ENCODE peak calls at places on chromosome 22, in nine cellular contexts. I is cardiac muscle cell, A is neural crest cell, O is heart left ventricle, H is mammary epithelial cell, N is Calu3, U is psoas muscle, B is left ventricle myocardium inferior, Z is A549. W is an unnamed sample.

GRCh38 chr22:23683545-23683944 is 7.3 kb upstream of the RGL4 start:
- DNase-seq in I (no peak), A (no peak), O (no peak), H (no peak), N (no peak), U (no peak), B (no peak), Z (no peak), W (no peak)

GRCh38 chr22:19874307-19875060 is 19.8 kb upstream of the GNB1L start:
- DNase-seq in I (no peak), A (no peak), O (peak), H (peak), N (no peak), U (peak), B (peak), Z (no peak), W (no peak)

GRCh38 chr22:29310863-29311339 is 4.5 kb downstream of the GAS2L1 start:
- DNase-seq in I (peak), A (peak), O (peak), H (peak), N (peak), U (peak), B (peak), Z (peak), W (peak)

GRCh38 chr22:17085277-17086091 is 684 bp downstream of the IL17RA start:
- DNase-seq in I (no peak), A (no peak), O (peak), H (peak), N (peak), U (peak), B (peak), Z (no peak), W (peak)

GRCh38 chr22:21690401-21690801 is 24.6 kb downstream of the PPIL2 start:
- DNase-seq in I (no peak), A (no peak), O (no peak), H (no peak), N (no peak), U (no peak), B (no peak), Z (no peak), W (no peak)

GRCh38 chr22:21632237-21632895 is at the start of gene CCDC116:
- DNase-seq in I (no peak), A (no peak), O (no peak), H (no peak), N (no peak), U (peak), B (no peak), Z (no peak), W (peak)

GRCh38 chr22:41780714-41781507 is 19.6 kb upstream of the CCDC134 start:
- DNase-seq in I (peak), A (no peak), O (peak), H (no peak), N (no peak), U (peak), B (peak), Z (no peak), W (peak)

GRCh38 chr22:46587492-46588278 is 32.5 kb upstream of the GRAMD4 start:
- DNase-seq in I (no peak), A (no peak), O (peak), H (no peak), N (no peak), U (peak), B (peak), Z (no peak), W (no peak)

GRCh38 chr22:19060356-19061009 is 61.7 kb downstream of the DGCR2 start:
- DNase-seq in I (no peak), A (no peak), O (no peak), H (peak), N (no peak), U (no peak), B (no peak), Z (no peak), W (no peak)

GRCh38 chr22:44952863-44953790 is 56.7 kb downstream of the PHF21B start:
- DNase-seq in I (no peak), A (no peak), O (no peak), H (no peak), N (no peak), U (no peak), B (no peak), Z (no peak), W (no peak)

GRCh38 chr22:46053563-46054090 is 76.7 kb upstream of the WNT7B start:
- DNase-seq in I (peak), A (no peak), O (peak), H (peak), N (peak), U (peak), B (peak), Z (peak), W (peak)

GRCh38 chr22:25062378-25063095 is 110.0 kb downstream of the KIAA1671 start:
- DNase-seq in I (no peak), A (no peak), O (no peak), H (no peak), N (no peak), U (peak), B (no peak), Z (no peak), W (peak)

GRCh38 chr22:30265851-30266444 is 703 bp downstream of the OSM start:
- DNase-seq in I (no peak), A (no peak), O (peak), H (no peak), N (no peak), U (peak), B (peak), Z (no peak), W (peak)

GRCh38 chr22:48510599-48510998 is 1317.1 kb downstream of the BRD1 start:
- DNase-seq in I (no peak), A (no peak), O (no peak), H (no peak), N (no peak), U (no peak), B (no peak), Z (no peak), W (no peak)

GRCh38 chr22:19047993-19048392 is 74.2 kb downstream of the DGCR2 start:
- DNase-seq in I (no peak), A (no peak), O (no peak), H (no peak), N (no peak), U (no peak), B (no peak), Z (no peak), W (no peak)

GRCh38 chr22:18010263-18010662 is 14.1 kb downstream of the MICAL3 start:
- DNase-seq in I (no peak), A (no peak), O (no peak), H (no peak), N (no peak), U (no peak), B (no peak), Z (no peak), W (no peak)

GRCh38 chr22:19759994-19760651 is 455 bp upstream of the TBX1 start:
- DNase-seq in I (no peak), A (no peak), O (no peak), H (no peak), N (no peak), U (no peak), B (no peak), Z (no peak), W (no peak)

GRCh38 chr22:45430871-45431270 is 17.4 kb downstream of the RIBC2 start:
- DNase-seq in I (no peak), A (no peak), O (no peak), H (no peak), N (no peak), U (peak), B (no peak), Z (no peak), W (no peak)

GRCh38 chr22:45966892-45967365 is 10.0 kb downstream of the WNT7B start:
- DNase-seq in I (no peak), A (peak), O (no peak), H (no peak), N (no peak), U (no peak), B (no peak), Z (no peak), W (no peak)

GRCh38 chr22:24564376-24565058 is 8.7 kb downstream of the SNRPD3 start:
- DNase-seq in I (peak), A (no peak), O (peak), H (no peak), N (no peak), U (no peak), B (no peak), Z (no peak), W (no peak)

GRCh38 chr22:48951836-48952235 is 875.8 kb downstream of the BRD1 start:
- DNase-seq in I (no peak), A (no peak), O (no peak), H (no peak), N (no peak), U (no peak), B (no peak), Z (no peak), W (peak)

GRCh38 chr22:20424937-20425587 is 12.6 kb downstream of the SCARF2 start:
- DNase-seq in I (no peak), A (no peak), O (no peak), H (no peak), N (no peak), U (peak), B (peak), Z (no peak), W (no peak)

GRCh38 chr22:30557243-30557642 is 10.7 kb upstream of the SEC14L6 start:
- DNase-seq in I (no peak), A (no peak), O (no peak), H (no peak), N (no peak), U (no peak), B (no peak), Z (no peak), W (no peak)

GRCh38 chr22:31441652-31442051 is 42.2 kb downstream of the DRG1 start:
- DNase-seq in I (no peak), A (no peak), O (no peak), H (no peak), N (no peak), U (no peak), B (no peak), Z (no peak), W (no peak)

GRCh38 chr22:32781695-32782094 is 19.8 kb upstream of the TIMP3 start:
- DNase-seq in I (peak), A (no peak), O (no peak), H (no peak), N (no peak), U (no peak), B (no peak), Z (no peak), W (no peak)

GRCh38 chr22:23063539-23064380 is 6.6 kb upstream of the GNAZ start:
- DNase-seq in I (no peak), A (no peak), O (no peak), H (no peak), N (no peak), U (peak), B (no peak), Z (no peak), W (peak)

GRCh38 chr22:30324008-30324730 is 2.6 kb downstream of the TBC1D10A start:
- DNase-seq in I (peak), A (no peak), O (no peak), H (no peak), N (no peak), U (peak), B (no peak), Z (no peak), W (peak)

GRCh38 chr22:10780281-10780680 is 4747.7 kb upstream of the OR11H1 start:
- DNase-seq in I (no peak), A (no peak), O (no peak), H (no peak), N (no peak), U (no peak), B (no peak), Z (no peak), W (no peak)

GRCh38 chr22:44622147-44622427 is 79.9 kb upstream of the PRR5 start:
- DNase-seq in I (no peak), A (no peak), O (no peak), H (no peak), N (peak), U (peak), B (no peak), Z (no peak), W (no peak)

GRCh38 chr22:29379258-29379657 is 9.1 kb downstream of the AP1B1 start:
- DNase-seq in I (no peak), A (no peak), O (no peak), H (no peak), N (no peak), U (no peak), B (no peak), Z (no peak), W (no peak)

GRCh38 chr22:20578707-20579106 is 71.3 kb downstream of the MED15 start:
- DNase-seq in I (no peak), A (no peak), O (no peak), H (no peak), N (no peak), U (no peak), B (no peak), Z (no peak), W (no peak)

GRCh38 chr22:47381240-47381639 is 618.8 kb downstream of the TBC1D22A start:
- DNase-seq in I (no peak), A (no peak), O (no peak), H (no peak), N (no peak), U (no peak), B (no peak), Z (no peak), W (no peak)

GRCh38 chr22:31475778-31476177 is 13.9 kb downstream of the EIF4ENIF1 start:
- DNase-seq in I (no peak), A (no peak), O (no peak), H (no peak), N (no peak), U (no peak), B (no peak), Z (no peak), W (no peak)

GRCh38 chr22:47567741-47568140 is 805.3 kb downstream of the TBC1D22A start:
- DNase-seq in I (no peak), A (no peak), O (peak), H (no peak), N (no peak), U (no peak), B (no peak), Z (no peak), W (no peak)

GRCh38 chr22:29230916-29231875 is 25.5 kb downstream of the EMID1 start:
- DNase-seq in I (no peak), A (no peak), O (no peak), H (no peak), N (no peak), U (peak), B (no peak), Z (no peak), W (no peak)

GRCh38 chr22:24007253-24008021 is 2.2 kb upstream of the GSTT4 start:
- DNase-seq in I (no peak), A (no peak), O (no peak), H (no peak), N (no peak), U (no peak), B (no peak), Z (no peak), W (no peak)

GRCh38 chr22:29080061-29080975 is 7.5 kb downstream of the KREMEN1 start:
- DNase-seq in I (peak), A (no peak), O (no peak), H (peak), N (no peak), U (no peak), B (no peak), Z (no peak), W (no peak)

GRCh38 chr22:45262195-45262930 is 21.7 kb upstream of the KIAA0930 start:
- DNase-seq in I (no peak), A (no peak), O (no peak), H (no peak), N (no peak), U (no peak), B (no peak), Z (no peak), W (no peak)

GRCh38 chr22:28002181-28002700 is 83.2 kb upstream of the PITPNB start:
- DNase-seq in I (peak), A (no peak), O (no peak), H (no peak), N (no peak), U (no peak), B (no peak), Z (no peak), W (no peak)

DNA sequence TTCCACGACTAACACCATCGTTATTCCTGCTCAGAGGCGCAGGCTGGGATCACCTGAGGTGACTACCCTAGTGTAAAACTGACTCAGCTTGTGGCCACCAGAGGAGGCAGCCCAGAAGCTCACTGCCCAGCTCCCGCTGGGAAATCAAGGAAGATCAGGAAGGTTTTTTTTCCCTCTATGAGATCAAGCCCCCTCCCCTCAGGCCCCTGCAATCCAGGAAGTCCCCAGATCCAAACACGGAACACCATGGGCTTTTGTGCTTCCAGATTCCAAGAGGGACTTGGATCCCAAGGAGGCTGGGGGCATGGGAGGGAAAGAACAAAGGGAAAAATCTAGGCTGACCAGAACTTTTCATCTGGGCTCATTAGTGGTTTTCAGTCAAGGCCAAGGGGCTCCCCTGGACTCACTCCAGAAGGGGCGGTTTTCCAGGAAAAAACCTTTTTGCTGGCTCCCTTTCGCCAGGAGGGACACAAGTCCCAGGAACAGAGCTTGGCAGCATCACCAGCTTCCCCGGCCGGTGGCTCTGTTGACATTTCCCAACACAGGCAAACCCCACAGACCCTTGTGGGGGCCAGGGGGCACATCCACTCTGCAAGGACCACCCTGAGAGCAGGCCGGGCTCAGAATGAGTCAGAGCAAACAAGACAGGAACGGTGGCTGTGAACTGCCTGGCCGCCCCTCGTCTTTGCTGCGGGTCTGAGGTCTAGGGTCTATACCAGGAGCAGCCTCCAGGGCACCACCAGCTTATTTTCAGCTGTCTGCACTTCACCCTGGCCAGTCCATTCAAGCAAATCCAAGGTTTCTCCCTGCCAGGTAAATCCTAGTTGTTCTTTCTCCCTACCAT is 36.8 kb downstream of the MYH9 start:
- DNase-seq in I (no peak), A (no peak), O (no peak), H (peak), N (no peak), U (no peak), B (no peak), Z (peak), W (no peak)
- TF ChIP-seq CTCF in I (peak), A (peak), O (no peak), H (peak), N (no peak), U (no peak), B (no peak), Z (no peak), W (no peak)

DNA sequence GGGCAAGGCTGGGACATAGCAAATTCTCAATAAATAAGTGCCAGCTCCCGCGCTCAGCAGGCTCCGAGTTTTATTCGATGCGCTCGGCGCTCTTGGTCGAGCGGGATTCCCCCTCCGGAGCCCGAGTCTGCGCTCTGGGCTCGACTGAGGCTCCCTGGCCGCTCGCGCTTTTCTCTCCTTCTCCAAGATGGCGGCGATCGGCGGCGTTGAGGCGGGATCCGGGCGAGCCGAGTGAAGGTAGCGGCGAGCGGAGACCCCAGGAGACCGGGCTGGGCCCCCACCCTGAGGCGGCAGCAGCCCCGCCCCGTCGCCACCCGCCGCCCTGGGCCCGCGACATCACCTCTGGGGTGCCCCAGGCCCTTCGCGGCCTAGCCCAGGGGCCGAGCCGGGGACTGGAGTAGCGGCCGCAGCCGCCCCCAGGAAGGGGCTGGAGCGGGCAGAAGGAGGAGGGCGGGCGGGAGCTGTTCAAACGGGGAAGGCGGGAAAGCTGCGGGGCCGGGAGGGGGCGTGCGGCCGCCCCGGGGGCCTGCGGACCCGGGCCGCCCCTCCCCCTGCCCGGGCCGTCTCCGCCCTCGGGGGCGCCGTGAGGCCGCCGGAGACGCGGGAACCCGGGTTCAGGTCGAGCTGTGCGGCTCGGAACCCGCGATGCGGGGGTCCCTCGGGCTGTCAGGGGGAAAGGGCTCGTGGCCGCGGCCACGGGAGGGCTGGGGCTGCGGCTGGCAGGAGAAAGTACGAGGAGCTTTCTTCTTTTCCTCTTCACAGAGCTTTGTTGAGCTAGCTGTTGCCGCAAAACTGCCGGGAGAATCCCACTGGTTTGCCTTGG is at the start of gene HMGXB4:
- DNase-seq in I (peak), A (peak), O (peak), H (peak), N (peak), U (peak), B (peak), Z (peak), W (peak)
- TF ChIP-seq CTCF in I (no peak), A (peak), O (peak), H (no peak), N (no peak), U (peak), B (peak), Z (no peak), W (peak)

DNA sequence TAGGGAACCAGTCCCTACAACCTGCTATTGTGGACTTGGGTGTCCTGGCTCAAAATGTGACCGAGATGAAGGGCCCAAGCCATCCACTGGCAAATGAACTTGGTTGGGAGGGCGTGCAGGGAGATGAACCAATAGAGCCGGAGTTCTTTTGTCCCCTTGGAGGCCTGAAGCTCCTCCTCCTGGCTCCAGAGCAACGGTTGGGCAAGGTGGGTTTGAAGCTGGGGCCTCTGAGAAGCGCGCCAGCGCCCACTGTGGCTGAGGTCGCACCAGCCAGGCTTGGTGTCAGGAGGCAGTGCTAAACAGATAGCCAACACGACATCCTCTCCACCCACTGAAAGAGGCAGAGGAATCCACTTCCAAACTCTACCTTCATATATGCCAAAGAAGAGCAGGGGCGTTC is 36.0 kb upstream of the PACSIN2 start:
- DNase-seq in I (no peak), A (no peak), O (no peak), H (no peak), N (no peak), U (no peak), B (no peak), Z (no peak), W (no peak)
- TF ChIP-seq CTCF in I (no peak), A (no peak), O (no peak), H (no peak), N (no peak), U (no peak), B (no peak), Z (no peak), W (no peak)

GRCh38 chr22:50314081-50314454 is 6.6 kb upstream of the PLXNB2 start:
- DNase-seq in I (no peak), A (no peak), O (no peak), H (no peak), N (no peak), U (no peak), B (no peak), Z (no peak), W (no peak)
- TF ChIP-seq CTCF in I (no peak), A (no peak), O (no peak), H (no peak), N (no peak), U (no peak), B (no peak), Z (no peak), W (no peak)

GRCh38 chr22:39132871-39133524 is 19.5 kb downstream of the CBX7 start:
- DNase-seq in I (no peak), A (no peak), O (no peak), H (no peak), N (no peak), U (peak), B (no peak), Z (no peak), W (no peak)

GRCh38 chr22:39134366-39135091 is 18.0 kb downstream of the CBX7 start:
- DNase-seq in I (no peak), A (no peak), O (no peak), H (no peak), N (no peak), U (peak), B (no peak), Z (no peak), W (no peak)

GRCh38 chr22:39133871-39134270 is 18.6 kb downstream of the CBX7 start:
- DNase-seq in I (no peak), A (no peak), O (no peak), H (no peak), N (no peak), U (peak), B (no peak), Z (no peak), W (no peak)

GRCh38 chr22:39136317-39136716 is 16.2 kb downstream of the CBX7 start:
- DNase-seq in I (no peak), A (no peak), O (no peak), H (no peak), N (no peak), U (no peak), B (no peak), Z (no peak), W (no peak)

GRCh38 chr22:39135092-39135896 is 17.2 kb downstream of the CBX7 start:
- DNase-seq in I (peak), A (peak), O (peak), H (peak), N (peak), U (no peak), B (peak), Z (peak), W (no peak)
- TF ChIP-seq CTCF in I (peak), A (peak), O (peak), H (peak), N (peak), U (peak), B (peak), Z (peak), W (peak)

W was measured in natural killer cell.